ENCODE peak calls at places on chromosomes 11 and 22, in seven cellular contexts. One of them, this sample, is unnamed.

GRCh38 chr11:65779919-65780769 is 632 bp downstream of the AP5B1 start:
- DNase-seq in kidney: peak
- DNase-seq in pancreas: peak
- DNase-seq in CD8-positive, alpha-beta memory T cell: peak
- DNase-seq in heart left ventricle: peak
- DNase-seq in PC-9: peak
- DNase-seq in suprapubic skin: peak
- DNase-seq in this sample: no peak

GRCh38 chr11:68753300-68753699 is 2.0 kb upstream of the TESMIN start:
- DNase-seq in suprapubic skin: no peak
- DNase-seq in heart left ventricle: no peak
- DNase-seq in CD8-positive, alpha-beta memory T cell: no peak
- DNase-seq in pancreas: no peak
- DNase-seq in kidney: no peak
- DNase-seq in PC-9: no peak
- DNase-seq in this sample: no peak

GRCh38 chr11:26204110-26204509 is 127.8 kb upstream of the ANO3 start:
- DNase-seq in suprapubic skin: no peak
- DNase-seq in CD8-positive, alpha-beta memory T cell: no peak
- DNase-seq in heart left ventricle: no peak
- DNase-seq in PC-9: no peak
- DNase-seq in kidney: no peak
- DNase-seq in pancreas: no peak
- DNase-seq in this sample: no peak

GRCh38 chr11:94120946-94121345 is 7.7 kb upstream of the PANX1 start:
- DNase-seq in suprapubic skin: no peak
- DNase-seq in CD8-positive, alpha-beta memory T cell: no peak
- DNase-seq in PC-9: no peak
- DNase-seq in kidney: no peak
- DNase-seq in heart left ventricle: no peak
- DNase-seq in pancreas: no peak
- DNase-seq in this sample: no peak

GRCh38 chr11:72307439-72307838 is 63.5 kb upstream of the PHOX2A start:
- DNase-seq in CD8-positive, alpha-beta memory T cell: no peak
- DNase-seq in pancreas: no peak
- DNase-seq in heart left ventricle: no peak
- DNase-seq in suprapubic skin: no peak
- DNase-seq in kidney: no peak
- DNase-seq in PC-9: no peak
- DNase-seq in this sample: no peak

GRCh38 chr11:82732734-82733443 is 775 bp downstream of the FAM181B start:
- DNase-seq in suprapubic skin: no peak
- DNase-seq in kidney: peak
- DNase-seq in pancreas: peak
- DNase-seq in CD8-positive, alpha-beta memory T cell: no peak
- DNase-seq in PC-9: no peak
- DNase-seq in heart left ventricle: peak
- DNase-seq in this sample: peak

GRCh38 chr11:119481667-119482400 is 58.9 kb upstream of the THY1 start:
- DNase-seq in PC-9: no peak
- DNase-seq in CD8-positive, alpha-beta memory T cell: no peak
- DNase-seq in kidney: no peak
- DNase-seq in pancreas: peak
- DNase-seq in suprapubic skin: peak
- DNase-seq in heart left ventricle: peak
- DNase-seq in this sample: peak

GRCh38 chr11:69014936-69015549 is 2.0 kb upstream of the MRGPRF start:
- DNase-seq in suprapubic skin: no peak
- DNase-seq in kidney: no peak
- DNase-seq in PC-9: no peak
- DNase-seq in CD8-positive, alpha-beta memory T cell: no peak
- DNase-seq in heart left ventricle: no peak
- DNase-seq in pancreas: no peak
- DNase-seq in this sample: no peak

GRCh38 chr11:44622721-44623258 is 57.3 kb downstream of the CD82 start:
- DNase-seq in PC-9: no peak
- DNase-seq in heart left ventricle: no peak
- DNase-seq in kidney: no peak
- DNase-seq in pancreas: peak
- DNase-seq in CD8-positive, alpha-beta memory T cell: no peak
- DNase-seq in suprapubic skin: peak
- DNase-seq in this sample: peak

GRCh38 chr11:85974126-85974525 is 94.8 kb downstream of the PICALM start:
- DNase-seq in suprapubic skin: no peak
- DNase-seq in kidney: no peak
- DNase-seq in pancreas: no peak
- DNase-seq in heart left ventricle: no peak
- DNase-seq in CD8-positive, alpha-beta memory T cell: no peak
- DNase-seq in PC-9: no peak
- DNase-seq in this sample: no peak

GRCh38 chr11:13256216-13256615 is 21.4 kb upstream of the BMAL1 start:
- DNase-seq in CD8-positive, alpha-beta memory T cell: no peak
- DNase-seq in pancreas: no peak
- DNase-seq in PC-9: no peak
- DNase-seq in heart left ventricle: no peak
- DNase-seq in suprapubic skin: no peak
- DNase-seq in kidney: no peak
- DNase-seq in this sample: no peak

GRCh38 chr11:78100276-78101040 is 20.8 kb upstream of the NDUFC2 start:
- DNase-seq in kidney: no peak
- DNase-seq in heart left ventricle: no peak
- DNase-seq in PC-9: no peak
- DNase-seq in pancreas: no peak
- DNase-seq in CD8-positive, alpha-beta memory T cell: no peak
- DNase-seq in suprapubic skin: no peak
- DNase-seq in this sample: no peak

GRCh38 chr11:130675456-130675855 is 227.0 kb downstream of the ADAMTS15 start:
- DNase-seq in PC-9: no peak
- DNase-seq in kidney: peak
- DNase-seq in pancreas: no peak
- DNase-seq in suprapubic skin: peak
- DNase-seq in CD8-positive, alpha-beta memory T cell: no peak
- DNase-seq in heart left ventricle: peak
- DNase-seq in this sample: no peak

GRCh38 chr11:119782021-119782420 is 53.0 kb upstream of the NECTIN1 start:
- DNase-seq in heart left ventricle: no peak
- DNase-seq in kidney: peak
- DNase-seq in PC-9: no peak
- DNase-seq in suprapubic skin: no peak
- DNase-seq in pancreas: peak
- DNase-seq in CD8-positive, alpha-beta memory T cell: no peak
- DNase-seq in this sample: no peak

DNA sequence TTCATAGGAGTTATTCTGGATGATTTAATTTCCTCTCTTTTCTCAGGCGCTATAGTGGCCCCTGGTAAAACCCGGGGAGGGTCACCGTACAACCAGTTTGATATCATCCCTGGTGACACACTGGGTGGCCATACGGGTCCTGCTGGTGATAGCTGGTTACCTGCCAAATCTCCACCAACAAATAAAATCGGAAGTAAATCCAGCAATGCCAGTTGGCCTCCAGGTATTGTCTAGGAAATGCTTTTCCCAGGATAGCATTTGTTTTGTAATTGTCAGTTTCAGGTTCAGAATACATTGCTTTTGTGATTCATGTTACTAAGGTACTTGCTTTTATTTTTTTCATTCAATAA is 35.6 kb upstream of the ADSL start:
- DNase-seq in pancreas: no peak
- DNase-seq in PC-9: no peak
- DNase-seq in suprapubic skin: no peak
- DNase-seq in kidney: no peak
- DNase-seq in heart left ventricle: no peak
- DNase-seq in CD8-positive, alpha-beta memory T cell: no peak
- DNase-seq in this sample: no peak
- H3K27ac ChIP-seq in pancreas: no peak
- H3K27ac ChIP-seq in PC-9: no peak
- H3K27ac ChIP-seq in suprapubic skin: peak
- H3K27ac ChIP-seq in kidney: no peak
- H3K27ac ChIP-seq in heart left ventricle: no peak
- H3K27ac ChIP-seq in CD8-positive, alpha-beta memory T cell: no peak
- H3K27ac ChIP-seq in this sample: no peak

DNA sequence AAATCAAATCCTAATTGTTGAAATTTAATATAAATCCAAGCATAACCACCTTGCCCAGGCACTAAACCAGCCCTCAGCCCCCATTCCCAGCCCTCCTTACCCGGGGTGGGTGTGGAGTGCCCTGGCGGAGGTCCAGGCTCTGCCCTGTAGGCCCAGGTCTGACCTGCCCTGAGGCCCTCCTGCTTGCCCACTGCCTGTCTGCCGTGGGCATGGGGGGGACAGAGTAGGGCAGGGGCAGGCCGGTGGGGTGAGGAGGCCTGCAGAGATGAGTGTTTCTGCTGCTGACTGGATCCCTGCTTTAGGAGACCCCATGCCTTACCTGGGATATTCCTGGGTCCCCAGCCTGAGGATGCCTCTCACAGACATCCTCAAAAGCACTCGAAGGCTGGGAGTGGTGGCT is 3.6 kb upstream of the CHID1 start:
- DNase-seq in pancreas: no peak
- DNase-seq in suprapubic skin: no peak
- DNase-seq in kidney: no peak
- DNase-seq in PC-9: no peak
- DNase-seq in CD8-positive, alpha-beta memory T cell: no peak
- DNase-seq in heart left ventricle: no peak
- DNase-seq in this sample: no peak
- H3K27ac ChIP-seq in pancreas: no peak
- H3K27ac ChIP-seq in suprapubic skin: peak
- H3K27ac ChIP-seq in kidney: no peak
- H3K27ac ChIP-seq in PC-9: no peak
- H3K27ac ChIP-seq in CD8-positive, alpha-beta memory T cell: no peak
- H3K27ac ChIP-seq in heart left ventricle: no peak
- H3K27ac ChIP-seq in this sample: no peak

DNA sequence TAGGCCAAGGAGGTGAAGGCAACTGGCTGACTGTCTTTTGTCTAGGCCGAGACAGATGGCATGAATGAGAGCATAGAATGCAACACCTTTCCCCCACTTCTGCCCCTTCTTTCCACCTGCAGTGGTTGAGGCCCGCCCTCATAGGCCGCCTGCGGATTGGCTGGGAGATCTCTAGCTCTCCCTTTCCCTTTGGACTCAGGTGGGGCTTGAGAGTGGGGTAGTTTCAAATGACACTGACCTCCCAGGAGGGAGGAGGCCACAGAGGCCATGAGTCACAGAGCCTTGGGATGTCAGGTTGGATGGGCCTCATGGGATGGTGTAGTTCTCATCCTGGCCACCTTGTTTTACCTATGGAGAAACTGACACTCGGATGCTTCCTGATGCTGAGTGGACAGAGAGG is 9.1 kb downstream of the MICAL2 start:
- DNase-seq in pancreas: no peak
- DNase-seq in PC-9: peak
- DNase-seq in heart left ventricle: no peak
- DNase-seq in kidney: no peak
- DNase-seq in CD8-positive, alpha-beta memory T cell: no peak
- DNase-seq in suprapubic skin: no peak
- DNase-seq in this sample: no peak
- H3K27ac ChIP-seq in pancreas: no peak
- H3K27ac ChIP-seq in PC-9: peak
- H3K27ac ChIP-seq in heart left ventricle: peak
- H3K27ac ChIP-seq in kidney: no peak
- H3K27ac ChIP-seq in CD8-positive, alpha-beta memory T cell: no peak
- H3K27ac ChIP-seq in suprapubic skin: no peak
- H3K27ac ChIP-seq in this sample: peak

DNA sequence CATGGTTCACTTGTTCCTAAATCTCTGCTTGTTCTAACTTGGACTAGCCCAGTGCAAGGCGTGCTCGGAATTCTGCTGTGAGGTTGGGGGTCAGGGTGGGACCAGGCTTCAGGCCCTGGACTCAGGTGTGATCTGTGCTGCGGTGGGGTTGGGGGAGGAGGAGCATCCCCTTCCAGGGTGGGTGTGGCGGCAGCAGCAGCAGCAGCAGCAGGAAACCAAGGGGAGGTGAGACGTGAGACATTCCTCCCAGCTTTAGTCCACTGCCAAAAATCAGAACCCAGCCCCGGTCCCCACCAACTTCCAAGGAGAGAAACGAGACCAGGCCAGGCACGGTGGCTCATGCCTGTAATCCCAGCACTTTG is 31.8 kb downstream of the A4GALT start:
- DNase-seq in heart left ventricle: peak
- DNase-seq in CD8-positive, alpha-beta memory T cell: no peak
- DNase-seq in suprapubic skin: no peak
- DNase-seq in kidney: peak
- DNase-seq in pancreas: no peak
- DNase-seq in PC-9: no peak
- DNase-seq in this sample: no peak
- H3K27ac ChIP-seq in heart left ventricle: peak
- H3K27ac ChIP-seq in CD8-positive, alpha-beta memory T cell: peak
- H3K27ac ChIP-seq in suprapubic skin: peak
- H3K27ac ChIP-seq in kidney: peak
- H3K27ac ChIP-seq in pancreas: peak
- H3K27ac ChIP-seq in PC-9: peak
- H3K27ac ChIP-seq in this sample: peak